ENCODE peak calls at places on chromosomes 3 and 15, in six cellular contexts. One of them, this sample, is unnamed.

GRCh38 chr3:31624054-31624709 is 91.5 kb downstream of the STT3B start:
- DNase-seq in gastrocnemius medialis: no peak
- DNase-seq in A549: no peak
- DNase-seq in prostate gland: no peak
- DNase-seq in uterus: no peak
- DNase-seq in stomach: no peak
- DNase-seq in this sample: no peak

GRCh38 chr15:82648257-82649103 is 1.3 kb upstream of the CPEB1 start:
- DNase-seq in uterus: peak; percentile 18
- DNase-seq in A549: no peak
- DNase-seq in stomach: no peak
- DNase-seq in prostate gland: no peak
- DNase-seq in gastrocnemius medialis: no peak
- DNase-seq in this sample: no peak

GRCh38 chr3:128068156-128068620 is 16.0 kb downstream of the SEC61A1 start:
- DNase-seq in uterus: no peak
- DNase-seq in stomach: no peak
- DNase-seq in A549: peak; percentile 52
- DNase-seq in prostate gland: no peak
- DNase-seq in gastrocnemius medialis: no peak
- DNase-seq in this sample: no peak

GRCh38 chr15:80483656-80484055 is 79.5 kb downstream of the ARNT2 start:
- DNase-seq in stomach: no peak
- DNase-seq in prostate gland: no peak
- DNase-seq in uterus: no peak
- DNase-seq in gastrocnemius medialis: no peak
- DNase-seq in A549: no peak
- DNase-seq in this sample: no peak

GRCh38 chr3:188721312-188721711 is 450.5 kb upstream of the TPRG1 start:
- DNase-seq in gastrocnemius medialis: no peak
- DNase-seq in stomach: no peak
- DNase-seq in A549: no peak
- DNase-seq in prostate gland: no peak
- DNase-seq in uterus: no peak
- DNase-seq in this sample: no peak

GRCh38 chr15:65954289-65954741 is 85.0 kb downstream of the RAB11A start:
- DNase-seq in uterus: no peak
- DNase-seq in gastrocnemius medialis: no peak
- DNase-seq in stomach: no peak
- DNase-seq in prostate gland: no peak
- DNase-seq in A549: no peak
- DNase-seq in this sample: no peak

GRCh38 chr3:115659861-115660260 is 36.6 kb downstream of the GAP43 start:
- DNase-seq in prostate gland: no peak
- DNase-seq in A549: no peak
- DNase-seq in gastrocnemius medialis: no peak
- DNase-seq in stomach: no peak
- DNase-seq in uterus: no peak
- DNase-seq in this sample: no peak

GRCh38 chr3:143578810-143579425 is 269.4 kb downstream of the SLC9A9 start:
- DNase-seq in stomach: no peak
- DNase-seq in prostate gland: no peak
- DNase-seq in uterus: no peak
- DNase-seq in A549: no peak
- DNase-seq in gastrocnemius medialis: no peak
- DNase-seq in this sample: no peak

GRCh38 chr3:62259924-62260323 is 113.4 kb downstream of the FEZF2 start:
- DNase-seq in A549: no peak
- DNase-seq in stomach: no peak
- DNase-seq in uterus: no peak
- DNase-seq in prostate gland: no peak
- DNase-seq in gastrocnemius medialis: no peak
- DNase-seq in this sample: no peak

GRCh38 chr15:23877502-23878412 is 190.7 kb upstream of the NDN start:
- DNase-seq in uterus: peak; percentile 28
- DNase-seq in stomach: peak; percentile 52
- DNase-seq in A549: peak; percentile 55
- DNase-seq in gastrocnemius medialis: no peak
- DNase-seq in prostate gland: no peak
- DNase-seq in this sample: no peak

GRCh38 chr3:70061111-70061510 is 61.6 kb downstream of the SAMMSON start:
- DNase-seq in prostate gland: no peak
- DNase-seq in gastrocnemius medialis: no peak
- DNase-seq in stomach: no peak
- DNase-seq in uterus: no peak
- DNase-seq in A549: no peak
- DNase-seq in this sample: no peak

GRCh38 chr15:73781038-73781925 is 28.1 kb upstream of the INSYN1 start:
- DNase-seq in stomach: no peak
- DNase-seq in uterus: no peak
- DNase-seq in A549: peak; percentile 21
- DNase-seq in gastrocnemius medialis: no peak
- DNase-seq in prostate gland: no peak
- DNase-seq in this sample: no peak

GRCh38 chr15:65923264-65923663 is 54.0 kb downstream of the RAB11A start:
- DNase-seq in A549: no peak
- DNase-seq in uterus: no peak
- DNase-seq in gastrocnemius medialis: no peak
- DNase-seq in prostate gland: no peak
- DNase-seq in stomach: no peak
- DNase-seq in this sample: no peak

GRCh38 chr3:53201190-53201504 is 40.1 kb downstream of the PRKCD start:
- DNase-seq in gastrocnemius medialis: no peak
- DNase-seq in prostate gland: no peak
- DNase-seq in stomach: no peak
- DNase-seq in A549: no peak
- DNase-seq in uterus: no peak
- DNase-seq in this sample: no peak

GRCh38 chr3:87766736-87767135 is 292.1 kb downstream of the CGGBP1 start:
- DNase-seq in uterus: no peak
- DNase-seq in gastrocnemius medialis: no peak
- DNase-seq in A549: no peak
- DNase-seq in prostate gland: no peak
- DNase-seq in stomach: no peak
- DNase-seq in this sample: no peak

GRCh38 chr15:39202641-39203040 is 378.2 kb upstream of the THBS1 start:
- DNase-seq in stomach: no peak
- DNase-seq in prostate gland: no peak
- DNase-seq in A549: no peak
- DNase-seq in uterus: no peak
- DNase-seq in gastrocnemius medialis: no peak
- DNase-seq in this sample: no peak

GRCh38 chr3:32313723-32314473 is 75.4 kb downstream of the CMTM8 start:
- DNase-seq in gastrocnemius medialis: no peak
- DNase-seq in stomach: no peak
- DNase-seq in A549: no peak
- DNase-seq in uterus: no peak
- DNase-seq in prostate gland: no peak
- DNase-seq in this sample: no peak

GRCh38 chr3:117520582-117520981 is 811.0 kb downstream of the TUSC7 start:
- DNase-seq in uterus: no peak
- DNase-seq in stomach: no peak
- DNase-seq in A549: no peak
- DNase-seq in prostate gland: no peak
- DNase-seq in gastrocnemius medialis: no peak
- DNase-seq in this sample: no peak

GRCh38 chr15:49036650-49037545 is 9.3 kb downstream of the SECISBP2L start:
- DNase-seq in stomach: no peak
- DNase-seq in prostate gland: no peak
- DNase-seq in A549: no peak
- DNase-seq in gastrocnemius medialis: no peak
- DNase-seq in uterus: no peak
- DNase-seq in this sample: no peak

GRCh38 chr3:188670446-188670845 is 501.3 kb upstream of the TPRG1 start:
- DNase-seq in prostate gland: no peak
- DNase-seq in uterus: no peak
- DNase-seq in gastrocnemius medialis: no peak
- DNase-seq in stomach: no peak
- DNase-seq in A549: no peak
- DNase-seq in this sample: no peak

GRCh38 chr3:153911111-153911510 is 210.1 kb upstream of the ARHGEF26 start:
- DNase-seq in prostate gland: no peak
- DNase-seq in A549: no peak
- DNase-seq in stomach: no peak
- DNase-seq in uterus: no peak
- DNase-seq in gastrocnemius medialis: no peak
- DNase-seq in this sample: no peak

GRCh38 chr15:95557226-95558046 is 773.1 kb upstream of the NR2F2 start:
- DNase-seq in uterus: peak; percentile 53
- DNase-seq in stomach: no peak
- DNase-seq in prostate gland: peak; percentile 54
- DNase-seq in A549: peak; percentile 55
- DNase-seq in gastrocnemius medialis: no peak
- DNase-seq in this sample: no peak

GRCh38 chr3:17025594-17026139 is 140.9 kb downstream of the PLCL2 start:
- DNase-seq in stomach: no peak
- DNase-seq in uterus: no peak
- DNase-seq in A549: no peak
- DNase-seq in gastrocnemius medialis: no peak
- DNase-seq in prostate gland: no peak
- DNase-seq in this sample: no peak

GRCh38 chr15:50476143-50476542 is 51.9 kb downstream of the USP8 start:
- DNase-seq in prostate gland: no peak
- DNase-seq in gastrocnemius medialis: no peak
- DNase-seq in uterus: no peak
- DNase-seq in A549: no peak
- DNase-seq in stomach: no peak
- DNase-seq in this sample: no peak

GRCh38 chr3:159825216-159825854 is 163.3 kb upstream of the IL12A start:
- DNase-seq in uterus: no peak
- DNase-seq in prostate gland: no peak
- DNase-seq in A549: no peak
- DNase-seq in gastrocnemius medialis: no peak
- DNase-seq in stomach: no peak
- DNase-seq in this sample: no peak
- TF ChIP-seq CTCF in uterus: no peak
- TF ChIP-seq CTCF in prostate gland: no peak
- TF ChIP-seq CTCF in A549: no peak
- TF ChIP-seq CTCF in gastrocnemius medialis: no peak
- TF ChIP-seq CTCF in stomach: no peak
- TF ChIP-seq CTCF in this sample: no peak

GRCh38 chr3:15258720-15259119 is 52.7 kb downstream of the CAPN7 start:
- DNase-seq in A549: no peak
- DNase-seq in gastrocnemius medialis: no peak
- DNase-seq in prostate gland: no peak
- DNase-seq in stomach: no peak
- DNase-seq in uterus: no peak
- DNase-seq in this sample: peak; percentile 86

GRCh38 chr3:15262021-15262420 is 56.0 kb downstream of the CAPN7 start:
- DNase-seq in A549: no peak
- DNase-seq in prostate gland: no peak
- DNase-seq in uterus: no peak
- DNase-seq in stomach: no peak
- DNase-seq in gastrocnemius medialis: no peak
- DNase-seq in this sample: no peak

GRCh38 chr3:15263120-15263519 is 57.1 kb downstream of the CAPN7 start:
- DNase-seq in A549: no peak
- DNase-seq in prostate gland: no peak
- DNase-seq in stomach: no peak
- DNase-seq in uterus: no peak
- DNase-seq in gastrocnemius medialis: no peak
- DNase-seq in this sample: no peak

GRCh38 chr3:15260531-15260930 is 54.5 kb downstream of the CAPN7 start:
- DNase-seq in prostate gland: no peak
- DNase-seq in gastrocnemius medialis: no peak
- DNase-seq in A549: no peak
- DNase-seq in uterus: no peak
- DNase-seq in stomach: no peak
- DNase-seq in this sample: no peak

DNA sequence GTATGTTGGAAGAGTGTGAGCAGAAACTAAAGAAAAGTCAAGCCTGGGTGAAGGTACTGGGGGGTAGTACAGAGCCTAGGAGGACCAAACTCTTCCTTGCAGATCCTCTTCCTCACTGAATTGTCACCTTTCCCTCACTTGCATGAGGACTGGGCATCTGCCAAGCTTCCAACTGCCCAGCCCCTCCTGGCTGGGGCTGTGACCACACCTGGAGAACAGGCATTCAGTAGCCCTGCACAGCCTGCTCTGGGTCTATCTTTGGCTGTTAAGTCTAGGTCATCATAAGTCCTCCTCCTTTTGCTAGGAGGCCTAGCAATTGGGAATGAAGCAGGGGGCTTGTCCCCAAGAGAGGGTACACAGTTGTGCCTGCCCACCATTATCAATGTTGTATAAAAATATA is 55.2 kb downstream of the CAPN7 start:
- DNase-seq in prostate gland: no peak
- DNase-seq in A549: no peak
- DNase-seq in gastrocnemius medialis: no peak
- DNase-seq in uterus: no peak
- DNase-seq in stomach: no peak
- DNase-seq in this sample: peak; percentile 85
- H3K27ac ChIP-seq in prostate gland: no peak overlapping the region
- H3K27ac ChIP-seq in A549: no peak overlapping the region
- H3K27ac ChIP-seq in gastrocnemius medialis: no peak overlapping the region
- H3K27ac ChIP-seq in uterus: no peak overlapping the region
- H3K27ac ChIP-seq in stomach: no peak overlapping the region
- H3K27ac ChIP-seq in this sample: peak overlapping the region; percentile 24

DNA sequence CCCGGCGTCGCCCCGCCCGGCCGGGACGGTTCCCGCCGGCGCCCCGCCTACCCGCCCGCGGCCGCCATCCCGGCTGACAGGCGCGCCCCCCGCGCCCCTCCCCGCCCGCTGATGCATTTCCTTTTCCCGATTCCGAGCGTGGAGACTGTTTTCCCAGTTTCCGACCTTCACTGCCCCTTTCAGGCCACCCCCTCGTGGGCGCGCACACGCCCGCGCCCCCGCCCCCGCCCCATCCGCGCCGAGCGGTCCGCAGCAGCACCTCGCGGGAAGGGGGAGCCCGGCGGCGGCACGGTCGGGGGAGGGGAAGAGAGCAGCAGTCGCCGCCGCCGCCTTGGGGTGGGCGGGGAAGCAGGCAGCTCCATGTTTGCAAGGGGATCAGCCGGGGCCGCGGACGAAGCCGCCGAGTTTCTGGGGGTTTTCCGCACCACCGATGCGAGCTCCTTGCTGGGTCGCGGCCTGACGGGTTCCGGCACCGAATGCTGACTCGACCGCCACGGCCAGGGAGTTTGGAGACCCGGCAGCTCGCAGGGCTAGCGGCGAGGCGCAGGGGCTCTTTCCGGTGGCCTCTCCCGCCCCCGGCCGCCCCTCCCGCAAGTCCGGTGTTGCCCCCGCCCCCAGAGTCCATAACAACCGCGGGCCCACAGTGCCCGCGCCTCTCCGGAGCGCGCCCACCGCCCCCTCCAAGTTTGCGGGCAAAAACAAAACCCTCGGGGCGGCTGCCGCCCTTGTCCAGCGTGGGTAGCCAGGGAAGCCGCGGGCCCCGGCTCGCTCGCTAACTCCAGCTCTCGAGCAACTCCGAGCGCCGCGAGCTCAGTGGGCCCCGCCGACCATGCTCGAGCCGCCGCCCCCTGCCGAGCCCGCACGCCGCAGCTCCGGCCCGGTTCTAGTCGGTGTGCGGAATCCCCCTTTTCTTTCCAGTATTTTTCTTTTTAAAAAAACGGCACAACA is 3.3 kb upstream of the SIN3A start:
- DNase-seq in A549: peak; percentile 71
- DNase-seq in prostate gland: peak; percentile 35
- DNase-seq in gastrocnemius medialis: no peak
- DNase-seq in stomach: peak; percentile 67
- DNase-seq in uterus: no peak
- DNase-seq in this sample: peak; percentile 89
- TF ChIP-seq POLR2A in A549: peak; percentile 1
- TF ChIP-seq POLR2A in prostate gland: no peak
- TF ChIP-seq POLR2A in gastrocnemius medialis: no peak
- TF ChIP-seq POLR2A in stomach: no peak
- TF ChIP-seq POLR2A in uterus: no peak
- TF ChIP-seq POLR2A in this sample: no peak

GRCh38 chr3:25556504-25556903 is 108.2 kb downstream of the TOP2B start:
- DNase-seq in stomach: no peak
- DNase-seq in gastrocnemius medialis: no peak
- DNase-seq in prostate gland: no peak
- DNase-seq in A549: no peak
- DNase-seq in uterus: no peak
- DNase-seq in this sample: no peak
- TF ChIP-seq CTCF in stomach: no peak
- TF ChIP-seq CTCF in gastrocnemius medialis: no peak
- TF ChIP-seq CTCF in prostate gland: no peak
- TF ChIP-seq CTCF in A549: no peak
- TF ChIP-seq CTCF in uterus: no peak
- TF ChIP-seq CTCF in this sample: no peak